ENCODE peak calls at places on chromosomes 1 and 21, in eight cellular contexts. W is sciatic nerve; U is right atrium auricular region; T is foreskin fibroblast; E is NCI-H345; I is colonic mucosa; Y is amniotic stem cell; Q is stimulated activated CD4-positive, alpha-beta T cell treated with anti-CD3 and anti-CD28 coated beads, Interleukin-15, amount 100 ng/mL, for 1 hour. P is an unnamed sample.

GRCh38 chr1:189805735-189806134 is 671.9 kb downstream of the BRINP3 start:
- DNase-seq in W (no peak), U (no peak), T (no peak), E (no peak), I (no peak), Y (no peak), Q (no peak), P (no peak)

GRCh38 chr1:153395776-153396175 is 4.9 kb upstream of the S100A8 start:
- DNase-seq in W (no peak), U (peak; percentile 23), T (no peak), E (no peak), I (peak; percentile 12), Y (no peak), Q (no peak), P (no peak)

GRCh38 chr1:59979551-59980070 is 53.0 kb upstream of the CYP2J2 start:
- DNase-seq in W (no peak), U (no peak), T (no peak), E (no peak), I (no peak), Y (no peak), Q (no peak), P (no peak)

GRCh38 chr1:6545276-6545934 is 8.9 kb downstream of the NOL9 start:
- DNase-seq in W (no peak), U (no peak), T (no peak), E (no peak), I (no peak), Y (no peak), Q (no peak), P (no peak)

GRCh38 chr1:93784538-93784937 is 94.5 kb downstream of the DNTTIP2 start:
- DNase-seq in W (no peak), U (no peak), T (no peak), E (peak; percentile 72), I (no peak), Y (no peak), Q (no peak), P (no peak)

GRCh38 chr21:34640858-34641257 is 25.9 kb upstream of the RCAN1 start:
- DNase-seq in W (no peak), U (peak; percentile 23), T (peak; percentile 53), E (no peak), I (no peak), Y (peak; percentile 34), Q (no peak), P (no peak)

GRCh38 chr1:151846062-151846568 is 6.5 kb upstream of the C2CD4D start:
- DNase-seq in W (peak; percentile 19), U (no peak), T (no peak), E (no peak), I (no peak), Y (no peak), Q (no peak), P (no peak)

GRCh38 chr21:44093761-44094160 is 13.4 kb upstream of the PWP2 start:
- DNase-seq in W (no peak), U (no peak), T (no peak), E (no peak), I (peak; percentile 82), Y (no peak), Q (no peak), P (no peak)

GRCh38 chr1:30852026-30852425 is 56.5 kb downstream of the SDC3 start:
- DNase-seq in W (peak; percentile 73), U (peak; percentile 81), T (no peak), E (no peak), I (peak; percentile 61), Y (no peak), Q (no peak), P (no peak)

GRCh38 chr1:150974580-150975478 is at the start of gene CERS2:
- DNase-seq in W (peak; percentile 91), U (peak; percentile 75), T (peak; percentile 81), E (peak; percentile 82), I (peak; percentile 79), Y (peak; percentile 56), Q (peak; percentile 63), P (peak; percentile 58)

GRCh38 chr1:46519209-46519608 is 29.6 kb downstream of the DMBX1 start:
- DNase-seq in W (no peak), U (no peak), T (no peak), E (no peak), I (no peak), Y (no peak), Q (no peak), P (no peak)

GRCh38 chr1:53949023-53949611 is 3.0 kb downstream of the LRRC42 start:
- DNase-seq in W (no peak), U (no peak), T (no peak), E (peak; percentile 33), I (peak; percentile 29), Y (no peak), Q (no peak), P (no peak)

GRCh38 chr1:209045326-209046057 is 538.0 kb upstream of the CAMK1G start:
- DNase-seq in W (no peak), U (no peak), T (no peak), E (no peak), I (no peak), Y (no peak), Q (no peak), P (no peak)

GRCh38 chr1:153441238-153441755 is 19.2 kb downstream of the S100A7 start:
- DNase-seq in W (no peak), U (no peak), T (no peak), E (peak; percentile 88), I (no peak), Y (no peak), Q (no peak), P (no peak)

GRCh38 chr1:202249846-202250245 is 56.2 kb downstream of the LGR6 start:
- DNase-seq in W (no peak), U (no peak), T (no peak), E (no peak), I (no peak), Y (no peak), Q (no peak), P (no peak)

GRCh38 chr1:206450271-206450670 is 20.0 kb upstream of the IKBKE start:
- DNase-seq in W (peak; percentile 35), U (no peak), T (no peak), E (no peak), I (no peak), Y (no peak), Q (no peak), P (no peak)

GRCh38 chr1:83692524-83693336 is 306.2 kb downstream of the TTLL7 start:
- DNase-seq in W (no peak), U (no peak), T (peak; percentile 26), E (peak; percentile 72), I (no peak), Y (no peak), Q (no peak), P (no peak)

GRCh38 chr1:192545781-192546521 is 29.6 kb upstream of the RGS1 start:
- DNase-seq in W (no peak), U (no peak), T (no peak), E (no peak), I (no peak), Y (no peak), Q (no peak), P (no peak)

P was measured in central memory CD8-positive, alpha-beta T cell.